ENCODE peak calls at places on chromosomes 3 and 15, in seven cellular contexts. Q, F, W, L, R, I and A are unnamed samples.

GRCh38 chr3:42851228-42851834 is 24.3 kb downstream of the CYP8B1 start:
- DNase-seq in R (no peak), I (no peak), F (no peak), L (peak), W (no peak), Q (no peak), A (no peak)

GRCh38 chr3:76566904-76567303 is 473.0 kb upstream of the ROBO2 start:
- DNase-seq in I (no peak), W (no peak), Q (no peak), F (no peak), R (no peak), L (no peak), A (no peak)

GRCh38 chr15:84570164-84570692 is 30.6 kb upstream of the ZSCAN2 start:
- DNase-seq in W (peak), Q (peak), F (peak), I (peak), L (peak), R (peak), A (peak)

GRCh38 chr3:73687081-73688004 is 62.6 kb upstream of the PDZRN3 start:
- DNase-seq in L (no peak), W (no peak), Q (no peak), F (no peak), R (no peak), I (no peak), A (no peak)

GRCh38 chr15:73948396-73948795 is 22.1 kb downstream of the LOXL1 start:
- DNase-seq in L (no peak), I (no peak), F (peak), Q (peak), R (no peak), W (no peak), A (no peak)

GRCh38 chr15:39498642-39499041 is 82.2 kb upstream of the THBS1 start:
- DNase-seq in F (no peak), R (no peak), Q (no peak), W (no peak), L (peak), I (no peak), A (no peak)

GRCh38 chr15:64249406-64249805 is 86.6 kb upstream of the PPIB start:
- DNase-seq in Q (no peak), R (no peak), W (no peak), L (peak), F (no peak), I (no peak), A (no peak)

GRCh38 chr15:73283341-73283962 is 85.3 kb downstream of the HCN4 start:
- DNase-seq in R (no peak), W (no peak), L (no peak), F (no peak), I (no peak), Q (peak), A (no peak)

GRCh38 chr3:45541326-45542321 is 52.9 kb upstream of the LIMD1 start:
- DNase-seq in Q (no peak), W (no peak), L (no peak), I (no peak), F (no peak), R (no peak), A (no peak)

GRCh38 chr3:15367059-15367458 is 34.7 kb upstream of the SH3BP5 start:
- DNase-seq in R (no peak), I (no peak), W (no peak), F (no peak), Q (no peak), L (peak), A (no peak)

GRCh38 chr15:74136584-74137543 is 6.5 kb downstream of the ISLR2 start:
- DNase-seq in F (no peak), R (no peak), W (no peak), I (no peak), L (peak), Q (peak), A (no peak)

GRCh38 chr15:45919806-45920205 is 285.0 kb downstream of the SQOR start:
- DNase-seq in R (no peak), Q (no peak), L (peak), W (no peak), I (no peak), F (peak), A (no peak)

GRCh38 chr15:50753463-50753862 is 12.0 kb downstream of the SPPL2A start:
- DNase-seq in R (no peak), L (peak), W (no peak), I (no peak), Q (no peak), F (no peak), A (no peak)

GRCh38 chr15:92820233-92821021 is 79.7 kb upstream of the CHD2 start:
- DNase-seq in W (peak), R (peak), F (peak), L (peak), I (peak), Q (peak), A (peak)

GRCh38 chr15:79015416-79015815 is 70.6 kb upstream of the CTSH start:
- DNase-seq in Q (no peak), W (no peak), F (no peak), I (no peak), R (no peak), L (no peak), A (no peak)

GRCh38 chr3:8665407-8665896 is 20.9 kb upstream of the SSUH2 start:
- DNase-seq in R (no peak), W (no peak), Q (no peak), I (no peak), L (peak), F (no peak), A (no peak)

GRCh38 chr3:135516143-135516542 is 449.4 kb upstream of the PPP2R3A start:
- DNase-seq in I (no peak), R (no peak), L (peak), F (no peak), Q (no peak), W (no peak), A (no peak)

GRCh38 chr3:104359546-104359945 is 1007.2 kb upstream of the ALCAM start:
- DNase-seq in F (no peak), I (no peak), W (no peak), Q (no peak), R (no peak), L (peak), A (no peak)

GRCh38 chr3:164375995-164376394 is 702.3 kb downstream of the SI start:
- DNase-seq in R (no peak), Q (no peak), F (no peak), I (no peak), L (no peak), W (no peak), A (no peak)

GRCh38 chr3:195352895-195353488 is 82.0 kb upstream of the XXYLT1 start:
- DNase-seq in R (no peak), L (peak), F (no peak), W (no peak), I (no peak), Q (no peak), A (no peak)

GRCh38 chr3:63328386-63328785 is 50.3 kb downstream of the SYNPR start:
- DNase-seq in L (peak), W (no peak), F (no peak), R (no peak), Q (no peak), I (no peak), A (no peak)

GRCh38 chr3:20028846-20029430 is 11.3 kb upstream of the KAT2B start:
- DNase-seq in I (no peak), R (no peak), L (peak), W (no peak), Q (no peak), F (no peak), A (no peak)

GRCh38 chr3:126307591-126308393 is 49.4 kb downstream of the KLF15 start:
- DNase-seq in R (no peak), Q (no peak), W (no peak), F (no peak), L (no peak), I (peak), A (no peak)

GRCh38 chr15:51861557-51862350 is 32.3 kb downstream of the TMOD3 start:
- DNase-seq in L (no peak), F (no peak), I (no peak), Q (no peak), W (no peak), R (no peak), A (peak)

GRCh38 chr15:99135194-99135593 is 30.3 kb downstream of the SYNM start:
- DNase-seq in R (no peak), I (no peak), F (no peak), Q (no peak), W (no peak), L (no peak), A (no peak)

GRCh38 chr15:90336705-90337141 is 15.4 kb upstream of the ZNF774 start:
- DNase-seq in Q (no peak), I (peak), W (no peak), R (no peak), L (peak), F (no peak), A (no peak)

GRCh38 chr15:38038659-38039442 is 104.4 kb downstream of the TMCO5A start:
- DNase-seq in W (no peak), F (no peak), L (peak), R (no peak), I (no peak), Q (no peak), A (no peak)

GRCh38 chr3:194023501-194024280 is 112.3 kb upstream of the HES1 start:
- DNase-seq in F (no peak), W (no peak), R (no peak), Q (no peak), L (no peak), I (no peak), A (no peak)

GRCh38 chr15:90020041-90020735 is 19.1 kb downstream of the ZNF710 start:
- DNase-seq in Q (no peak), W (no peak), R (no peak), I (peak), F (no peak), L (no peak), A (no peak)

GRCh38 chr3:66592927-66593625 is 92.3 kb upstream of the LRIG1 start:
- DNase-seq in R (no peak), W (no peak), Q (no peak), F (no peak), I (no peak), L (peak), A (no peak)

GRCh38 chr3:79211588-79212359 is 556.0 kb downstream of the ROBO1 start:
- DNase-seq in R (no peak), L (no peak), W (no peak), F (no peak), I (no peak), Q (no peak), A (no peak)

GRCh38 chr3:124950026-124950425 is 15.5 kb upstream of the MUC13 start:
- DNase-seq in R (no peak), Q (no peak), L (no peak), I (no peak), F (no peak), W (no peak), A (no peak)

DNA sequence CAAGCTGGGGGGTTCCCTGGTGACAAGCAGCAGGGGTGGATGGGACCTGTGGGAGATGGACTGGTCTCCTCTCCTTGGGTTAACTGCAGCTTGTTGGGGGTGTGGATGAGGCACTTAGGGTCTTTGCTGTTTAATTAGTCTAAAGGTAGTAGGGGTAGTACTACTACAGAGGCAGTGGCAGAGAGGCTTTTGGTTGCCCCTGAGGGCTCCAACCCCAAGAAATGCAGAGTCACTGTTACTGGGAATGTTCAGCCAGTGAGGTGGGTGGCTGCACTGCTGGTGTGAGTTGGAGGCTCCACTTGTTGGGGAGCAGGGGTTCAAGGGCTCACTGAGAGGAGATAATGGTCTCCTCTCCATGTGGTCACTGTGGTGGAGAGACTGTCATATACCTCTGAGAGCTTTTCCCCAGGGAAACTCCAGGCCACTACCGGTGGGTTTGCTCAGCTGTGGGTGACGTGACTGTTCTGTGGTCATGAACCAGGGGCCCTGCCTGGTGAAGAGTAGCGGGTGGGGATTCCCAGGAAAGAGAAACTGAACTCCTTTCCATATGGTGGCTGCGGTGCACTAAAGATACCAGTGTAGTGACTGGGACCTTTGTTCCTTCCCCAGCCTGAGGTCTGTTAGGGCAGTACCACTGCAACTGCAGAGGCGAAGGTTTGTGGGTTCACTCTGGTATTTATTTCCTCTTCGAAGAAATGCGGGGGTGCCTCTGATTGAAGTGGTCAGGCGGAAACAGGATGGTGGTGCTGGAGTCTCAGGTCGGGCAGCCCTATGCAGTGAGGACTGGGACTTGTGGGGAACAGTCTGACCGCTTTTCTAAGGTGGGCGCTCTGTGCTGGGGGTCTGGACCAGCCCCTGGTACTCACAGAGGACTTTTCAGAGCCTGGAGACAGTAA is 68.9 kb upstream of the TNFSF10 start:
- DNase-seq in R (no peak), L (peak), W (no peak), F (no peak), I (no peak), Q (no peak), A (peak)
- H3K27ac ChIP-seq in R (no peak), L (no peak), W (no peak), F (peak), I (no peak), Q (no peak), A (peak)

GRCh38 chr15:68621535-68621934 is 42.7 kb downstream of the CORO2B start:
- DNase-seq in I (no peak), W (no peak), F (no peak), L (no peak), R (no peak), Q (no peak), A (no peak)

GRCh38 chr15:68623301-68623892 is 44.6 kb downstream of the CORO2B start:
- DNase-seq in Q (no peak), R (no peak), I (no peak), W (no peak), F (no peak), L (peak), A (no peak)

GRCh38 chr15:68618339-68619302 is 39.8 kb downstream of the CORO2B start:
- DNase-seq in L (peak), F (no peak), Q (no peak), W (no peak), R (no peak), I (no peak), A (no peak)

GRCh38 chr15:68619303-68619698 is 40.5 kb downstream of the CORO2B start:
- DNase-seq in I (no peak), L (no peak), F (no peak), W (no peak), R (no peak), Q (no peak), A (no peak)

DNA sequence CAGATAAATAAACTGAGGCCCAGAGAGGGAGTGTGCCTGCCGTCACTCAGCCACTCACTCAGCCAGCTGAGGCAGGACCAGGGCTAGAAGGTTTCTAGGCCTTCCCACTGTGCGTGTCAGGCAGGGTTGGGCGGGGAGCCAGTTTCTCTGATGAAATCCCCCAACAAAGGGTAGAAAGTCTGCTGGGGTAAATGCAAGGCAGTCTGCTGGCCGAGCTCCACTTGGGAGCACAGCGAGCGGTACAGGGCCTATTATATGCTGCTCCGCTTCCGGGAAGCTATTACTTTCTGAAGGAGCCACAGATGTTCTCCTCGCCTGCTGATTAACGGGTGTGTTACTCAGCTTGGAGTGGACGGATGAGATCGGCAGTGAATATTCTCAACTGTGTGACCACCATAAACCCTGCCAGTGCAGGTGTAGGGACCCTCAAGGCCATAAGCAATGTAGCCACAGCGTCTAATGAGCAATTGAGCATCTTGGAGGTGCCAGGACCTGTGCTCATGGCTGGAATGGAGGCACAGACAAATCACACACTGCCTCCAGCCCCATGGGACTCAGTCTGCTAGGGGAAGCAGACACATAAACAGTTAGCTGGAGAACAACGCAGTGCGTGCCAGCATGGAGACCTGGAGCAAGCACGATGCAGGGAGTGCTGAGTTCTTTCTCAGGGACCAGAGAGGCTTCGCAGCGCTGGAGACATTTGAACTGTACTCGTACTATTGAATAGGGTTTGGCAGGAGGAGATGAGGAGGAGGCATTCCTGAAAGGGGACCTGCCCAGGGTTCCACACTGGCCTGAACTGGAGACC is 42.1 kb downstream of the CORO2B start:
- DNase-seq in W (peak), F (peak), L (peak), Q (peak), I (peak), R (peak), A (no peak)
- H3K4me3 ChIP-seq in W (no peak), F (no peak), L (no peak), Q (no peak), I (no peak), R (no peak), A (no peak)

GRCh38 chr3:30358871-30359270 is 247.5 kb upstream of the TGFBR2 start:
- DNase-seq in W (no peak), L (no peak), I (no peak), R (no peak), Q (no peak), F (no peak), A (no peak)
- H3K27ac ChIP-seq in W (no peak), L (no peak), I (no peak), R (no peak), Q (no peak), F (no peak), A (no peak)

DNA sequence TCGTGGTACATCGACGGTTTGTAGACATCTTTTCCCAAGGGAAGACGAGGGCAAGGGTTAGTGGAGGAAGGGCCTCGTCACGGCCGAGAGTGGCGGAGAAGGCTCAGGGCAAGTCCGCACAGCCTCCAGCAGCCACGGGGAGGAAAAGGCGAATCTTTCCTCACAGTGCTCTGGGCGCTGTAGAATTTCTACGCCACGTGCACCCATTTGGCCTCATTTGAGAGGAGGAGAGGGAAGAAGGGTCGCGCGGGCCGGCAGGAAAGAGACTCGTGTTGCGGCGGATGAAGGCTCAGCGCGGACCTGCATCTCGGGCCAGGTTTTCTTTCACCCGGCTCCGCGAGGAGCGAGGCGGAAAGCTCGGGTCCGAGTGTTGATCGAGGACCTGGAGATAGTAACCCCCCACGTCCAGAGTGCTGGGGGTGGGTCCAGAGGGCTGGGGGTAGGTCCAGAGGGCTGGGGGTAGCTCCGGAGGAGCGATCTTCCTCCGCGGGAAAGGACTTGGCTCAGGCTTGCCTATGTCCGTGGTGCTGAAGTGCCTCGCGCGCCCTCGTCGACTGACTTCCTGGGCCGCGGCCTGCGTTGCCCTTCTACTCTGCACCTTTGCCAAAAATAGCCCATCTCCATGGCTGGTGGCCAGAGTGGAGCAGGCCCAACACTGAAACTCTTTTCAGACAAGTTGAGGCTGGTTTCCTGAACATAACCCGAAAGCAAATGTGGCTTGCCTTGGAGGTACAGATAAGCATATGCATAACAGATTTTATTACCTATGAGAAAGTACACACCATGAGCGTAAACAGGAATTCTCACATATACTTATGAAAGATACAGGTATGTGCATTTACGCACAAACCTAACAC is 1.1 kb downstream of the SLC35G2 start:
- DNase-seq in Q (peak), R (peak), W (peak), F (peak), I (peak), L (peak), A (no peak)
- H3K4me3 ChIP-seq in Q (peak), R (peak), W (peak), F (peak), I (peak), L (peak), A (peak)

GRCh38 chr3:169362872-169363271 is 300.6 kb downstream of the MECOM start:
- DNase-seq in W (no peak), Q (no peak), R (no peak), F (no peak), L (no peak), I (no peak), A (no peak)

GRCh38 chr3:169363318-169363717 is 300.2 kb downstream of the MECOM start:
- DNase-seq in R (no peak), W (no peak), L (no peak), I (no peak), Q (no peak), F (no peak), A (no peak)

GRCh38 chr3:169362261-169362660 is 301.3 kb downstream of the MECOM start:
- DNase-seq in Q (no peak), F (no peak), R (peak), L (peak), W (peak), I (no peak), A (no peak)

GRCh38 chr3:169365993-169366915 is 297.3 kb downstream of the MECOM start:
- DNase-seq in I (no peak), Q (no peak), L (no peak), W (no peak), R (peak), F (no peak), A (no peak)

GRCh38 chr3:169367016-169367415 is 296.5 kb downstream of the MECOM start:
- DNase-seq in I (no peak), F (no peak), L (no peak), Q (no peak), R (no peak), W (no peak), A (no peak)
- H3K27ac ChIP-seq in I (no peak), F (no peak), L (no peak), Q (no peak), R (peak), W (no peak), A (no peak)

GRCh38 chr3:157542711-157543485 is 39.7 kb upstream of the VEPH1 start:
- DNase-seq in I (peak), Q (peak), W (peak), F (peak), L (peak), R (peak), A (no peak)
- H3K4me3 ChIP-seq in I (peak), Q (peak), W (peak), F (peak), L (peak), R (peak), A (no peak)

GRCh38 chr3:160179906-160180305 is 45.3 kb upstream of the C3orf80 start:
- DNase-seq in L (no peak), W (no peak), R (no peak), Q (no peak), F (no peak), I (no peak), A (no peak)
- H3K27ac ChIP-seq in L (no peak), W (no peak), R (no peak), Q (no peak), F (no peak), I (no peak), A (no peak)